ENCODE peak calls at places on chromosome 15, in four cellular contexts. D, T, F and S are unnamed samples.

GRCh38 chr15:74413350-74414080 is 20.2 kb downstream of the SEMA7A start:
- DNase-seq in T (no peak), F (no peak), D (no peak), S (no peak)

GRCh38 chr15:69509131-69509530 is 56.5 kb downstream of the RPLP1 start:
- DNase-seq in D (no peak), T (no peak), F (no peak), S (peak; percentile 72)

GRCh38 chr15:50150851-50151250 is 31.1 kb upstream of the SLC27A2 start:
- DNase-seq in F (no peak), D (no peak), T (no peak), S (no peak)

GRCh38 chr15:41043276-41043675 is 72.8 kb downstream of the INO80 start:
- DNase-seq in D (no peak), F (no peak), T (no peak), S (no peak)

GRCh38 chr15:95152741-95153140 is 921.4 kb downstream of the MCTP2 start:
- DNase-seq in D (no peak), T (no peak), F (no peak), S (no peak)

GRCh38 chr15:39704684-39705083 is 78.0 kb downstream of the FSIP1 start:
- DNase-seq in T (no peak), F (no peak), D (no peak), S (no peak)

GRCh38 chr15:25345943-25346342 is 92.9 kb downstream of the UBE3A start:
- DNase-seq in D (no peak), F (peak; percentile 78), T (peak; percentile 45), S (no peak)

GRCh38 chr15:75170203-75170602 is 31.5 kb upstream of the C15orf39 start:
- DNase-seq in F (no peak), T (no peak), D (no peak), S (no peak)

GRCh38 chr15:67833504-67834248 is 6.2 kb downstream of the RNU6-1 start:
- DNase-seq in F (peak; percentile 59), D (peak; percentile 75), T (no peak), S (no peak)

GRCh38 chr15:28107111-28107893 is 8.2 kb upstream of the OCA2 start:
- DNase-seq in D (no peak), T (no peak), F (peak; percentile 57), S (no peak)

GRCh38 chr15:79436037-79436780 is 4.1 kb downstream of the MINAR1 start:
- DNase-seq in F (no peak), D (no peak), T (no peak), S (no peak)

GRCh38 chr15:79432345-79433311 is 492 bp downstream of the MINAR1 start:
- DNase-seq in T (no peak), D (no peak), F (no peak), S (peak; percentile 79)

GRCh38 chr15:79431636-79432344 is at the start of gene MINAR1:
- DNase-seq in D (peak; percentile 39), F (no peak), T (no peak), S (no peak)

GRCh38 chr15:79433610-79434009 is 1.5 kb downstream of the MINAR1 start:
- DNase-seq in D (peak; percentile 17), F (no peak), T (no peak), S (no peak)

DNA sequence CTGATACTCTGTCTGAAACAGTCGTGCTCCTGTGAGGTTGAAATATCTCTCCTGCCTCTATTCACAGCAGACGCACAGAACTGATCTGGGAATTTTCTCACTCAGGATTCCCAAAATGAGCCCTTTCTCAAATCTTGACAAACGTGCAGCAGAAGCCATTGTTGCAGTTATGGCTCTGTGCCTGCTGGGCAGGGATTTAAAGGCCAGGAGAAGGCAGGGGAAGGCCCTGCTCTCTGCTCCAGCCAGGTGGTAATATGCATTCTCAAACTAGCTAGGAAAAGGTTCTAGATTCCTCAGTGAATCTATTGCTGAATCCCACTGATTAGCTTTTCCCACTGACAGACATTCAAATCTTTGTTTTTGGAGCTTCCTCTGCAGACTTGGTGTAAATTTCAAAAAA is 2.2 kb downstream of the MINAR1 start:
- DNase-seq in F (no peak), D (no peak), T (no peak), S (no peak)
- TF ChIP-seq POLR2A in F (no peak), D (no peak), T (no peak), S (no peak)

DNA sequence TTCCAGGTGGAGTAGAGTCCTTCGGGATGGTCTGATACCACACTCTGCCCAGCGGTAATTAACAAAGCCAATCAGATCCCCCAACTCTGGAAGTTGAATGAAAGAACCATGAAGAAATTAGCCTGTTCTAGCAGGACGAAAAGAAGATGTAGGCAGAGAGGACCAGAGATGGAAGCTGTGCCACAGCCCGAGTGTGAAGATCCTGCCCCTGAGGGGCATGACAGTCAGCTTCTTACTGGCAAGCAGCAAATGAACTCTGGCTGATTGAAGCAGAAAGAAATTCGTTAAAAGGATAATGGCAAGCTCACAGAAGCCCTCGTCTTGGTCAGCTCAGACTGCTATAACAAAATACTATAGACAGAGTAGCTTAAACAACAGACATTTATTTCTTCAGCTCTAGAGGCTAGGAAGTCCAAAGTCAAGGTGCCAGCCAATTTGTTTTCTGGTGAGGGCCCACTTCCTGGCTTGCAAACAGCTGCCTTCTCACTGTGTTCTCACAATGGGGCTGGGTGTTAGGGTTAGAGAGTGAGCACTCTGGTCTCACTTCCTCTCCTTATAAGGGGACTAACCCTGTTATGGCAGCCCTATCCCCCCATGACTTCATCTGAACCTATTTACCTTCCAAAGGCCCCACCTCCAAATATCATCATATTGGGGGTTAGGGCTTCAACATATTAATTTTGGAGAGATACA is 307.1 kb downstream of the VPS13C start:
- DNase-seq in T (no peak), F (no peak), D (no peak), S (no peak)
- H3K4me3 ChIP-seq in T (no peak overlapping the region), F (no peak overlapping the region), D (no peak overlapping the region), S (no peak overlapping the region)

GRCh38 chr15:91909574-91909973 is 56.1 kb downstream of the SLCO3A1 start:
- DNase-seq in F (no peak), T (no peak), D (no peak), S (no peak)
- TF ChIP-seq POLR2A in F (no peak), T (no peak), D (no peak), S (no peak)

GRCh38 chr15:88803241-88803919 is at the start of gene ACAN:
- DNase-seq in F (no peak), D (no peak), T (no peak), S (no peak)
- H3K4me3 ChIP-seq in F (no peak within 1 kb of the TSS), D (peak within 1 kb of the TSS; percentile 36), T (peak within 1 kb of the TSS; percentile 50), S (peak within 1 kb of the TSS; percentile 15)